ENCODE peak calls at places on chromosomes 4 and X, in seven cellular contexts. One of them, this sample, is unnamed.

GRCh38 chr4:89056953-89057398 is at the start of gene FAM13A:
- DNase-seq in neural crest cell: peak
- DNase-seq in CD8-positive, alpha-beta T cell: no peak
- DNase-seq in foreskin fibroblast: peak
- DNase-seq in endodermal cell: peak
- DNase-seq in upper lobe of left lung: no peak
- DNase-seq in heart right ventricle: peak
- DNase-seq in this sample: no peak

GRCh38 chrX:136250191-136251041 is 784 bp downstream of the MAP7D3 start:
- DNase-seq in CD8-positive, alpha-beta T cell: peak
- DNase-seq in endodermal cell: peak
- DNase-seq in neural crest cell: no peak
- DNase-seq in upper lobe of left lung: peak
- DNase-seq in foreskin fibroblast: no peak
- DNase-seq in heart right ventricle: no peak
- DNase-seq in this sample: peak

GRCh38 chrX:40152706-40153334 is 55.1 kb upstream of the BCOR start:
- DNase-seq in neural crest cell: peak
- DNase-seq in upper lobe of left lung: peak
- DNase-seq in endodermal cell: peak
- DNase-seq in heart right ventricle: peak
- DNase-seq in CD8-positive, alpha-beta T cell: no peak
- DNase-seq in foreskin fibroblast: no peak
- DNase-seq in this sample: no peak

GRCh38 chr4:140252144-140252741 is 98.3 kb upstream of the MAML3 start:
- DNase-seq in heart right ventricle: no peak
- DNase-seq in upper lobe of left lung: no peak
- DNase-seq in endodermal cell: peak
- DNase-seq in neural crest cell: peak
- DNase-seq in CD8-positive, alpha-beta T cell: no peak
- DNase-seq in foreskin fibroblast: no peak
- DNase-seq in this sample: peak

GRCh38 chr4:127143460-127144190 is 489.1 kb upstream of the INTU start:
- DNase-seq in foreskin fibroblast: no peak
- DNase-seq in neural crest cell: no peak
- DNase-seq in CD8-positive, alpha-beta T cell: no peak
- DNase-seq in upper lobe of left lung: no peak
- DNase-seq in endodermal cell: no peak
- DNase-seq in heart right ventricle: no peak
- DNase-seq in this sample: no peak

GRCh38 chrX:107118322-107119147 is at the start of gene RBM41:
- DNase-seq in neural crest cell: peak
- DNase-seq in heart right ventricle: peak
- DNase-seq in foreskin fibroblast: peak
- DNase-seq in upper lobe of left lung: peak
- DNase-seq in CD8-positive, alpha-beta T cell: peak
- DNase-seq in endodermal cell: peak
- DNase-seq in this sample: peak

GRCh38 chr4:6375620-6376295 is 96.7 kb downstream of the PPP2R2C start:
- DNase-seq in neural crest cell: no peak
- DNase-seq in foreskin fibroblast: no peak
- DNase-seq in endodermal cell: no peak
- DNase-seq in heart right ventricle: no peak
- DNase-seq in CD8-positive, alpha-beta T cell: no peak
- DNase-seq in upper lobe of left lung: peak
- DNase-seq in this sample: no peak

GRCh38 chrX:7730071-7730470 is 112.9 kb upstream of the VCX start:
- DNase-seq in endodermal cell: no peak
- DNase-seq in heart right ventricle: no peak
- DNase-seq in foreskin fibroblast: no peak
- DNase-seq in CD8-positive, alpha-beta T cell: no peak
- DNase-seq in upper lobe of left lung: no peak
- DNase-seq in neural crest cell: no peak
- DNase-seq in this sample: no peak

GRCh38 chr4:128986019-128986418 is 107.3 kb downstream of the SCLT1 start:
- DNase-seq in heart right ventricle: no peak
- DNase-seq in endodermal cell: no peak
- DNase-seq in neural crest cell: no peak
- DNase-seq in upper lobe of left lung: no peak
- DNase-seq in CD8-positive, alpha-beta T cell: no peak
- DNase-seq in foreskin fibroblast: no peak
- DNase-seq in this sample: no peak

GRCh38 chr4:38943355-38943754 is 75.7 kb downstream of the FAM114A1 start:
- DNase-seq in endodermal cell: no peak
- DNase-seq in upper lobe of left lung: no peak
- DNase-seq in neural crest cell: no peak
- DNase-seq in heart right ventricle: peak
- DNase-seq in foreskin fibroblast: no peak
- DNase-seq in CD8-positive, alpha-beta T cell: no peak
- DNase-seq in this sample: no peak

GRCh38 chr4:2408401-2408958 is 10.0 kb downstream of the ZFYVE28 start:
- DNase-seq in endodermal cell: peak
- DNase-seq in neural crest cell: no peak
- DNase-seq in CD8-positive, alpha-beta T cell: no peak
- DNase-seq in heart right ventricle: no peak
- DNase-seq in upper lobe of left lung: peak
- DNase-seq in foreskin fibroblast: no peak
- DNase-seq in this sample: no peak

GRCh38 chr4:69860007-69860406 is at the start of gene SULT1E1:
- DNase-seq in CD8-positive, alpha-beta T cell: no peak
- DNase-seq in endodermal cell: no peak
- DNase-seq in neural crest cell: no peak
- DNase-seq in heart right ventricle: no peak
- DNase-seq in foreskin fibroblast: no peak
- DNase-seq in upper lobe of left lung: no peak
- DNase-seq in this sample: no peak

GRCh38 chrX:150334998-150335397 is 28.1 kb upstream of the MAMLD1 start:
- DNase-seq in endodermal cell: no peak
- DNase-seq in neural crest cell: no peak
- DNase-seq in foreskin fibroblast: no peak
- DNase-seq in upper lobe of left lung: no peak
- DNase-seq in CD8-positive, alpha-beta T cell: no peak
- DNase-seq in heart right ventricle: no peak
- DNase-seq in this sample: no peak

GRCh38 chr4:39792529-39792928 is 94.6 kb downstream of the UBE2K start:
- DNase-seq in neural crest cell: no peak
- DNase-seq in endodermal cell: peak
- DNase-seq in foreskin fibroblast: no peak
- DNase-seq in heart right ventricle: no peak
- DNase-seq in CD8-positive, alpha-beta T cell: no peak
- DNase-seq in upper lobe of left lung: no peak
- DNase-seq in this sample: no peak

GRCh38 chr4:116357758-116358157 is 727.6 kb downstream of the TRAM1L1 start:
- DNase-seq in neural crest cell: no peak
- DNase-seq in endodermal cell: no peak
- DNase-seq in CD8-positive, alpha-beta T cell: no peak
- DNase-seq in upper lobe of left lung: no peak
- DNase-seq in heart right ventricle: no peak
- DNase-seq in foreskin fibroblast: no peak
- DNase-seq in this sample: no peak

GRCh38 chrX:54479471-54480122 is 16.4 kb downstream of the FGD1 start:
- DNase-seq in foreskin fibroblast: no peak
- DNase-seq in upper lobe of left lung: no peak
- DNase-seq in heart right ventricle: no peak
- DNase-seq in CD8-positive, alpha-beta T cell: no peak
- DNase-seq in neural crest cell: no peak
- DNase-seq in endodermal cell: peak
- DNase-seq in this sample: no peak

GRCh38 chrX:54484666-54485065 is 11.4 kb downstream of the FGD1 start:
- DNase-seq in neural crest cell: no peak
- DNase-seq in foreskin fibroblast: no peak
- DNase-seq in endodermal cell: peak
- DNase-seq in upper lobe of left lung: no peak
- DNase-seq in CD8-positive, alpha-beta T cell: no peak
- DNase-seq in heart right ventricle: no peak
- DNase-seq in this sample: no peak

GRCh38 chrX:54482839-54483593 is 13.0 kb downstream of the FGD1 start:
- DNase-seq in endodermal cell: peak
- DNase-seq in neural crest cell: no peak
- DNase-seq in foreskin fibroblast: no peak
- DNase-seq in CD8-positive, alpha-beta T cell: no peak
- DNase-seq in upper lobe of left lung: no peak
- DNase-seq in heart right ventricle: no peak
- DNase-seq in this sample: no peak

GRCh38 chrX:54483946-54484345 is 12.1 kb downstream of the FGD1 start:
- DNase-seq in heart right ventricle: no peak
- DNase-seq in foreskin fibroblast: no peak
- DNase-seq in neural crest cell: no peak
- DNase-seq in upper lobe of left lung: no peak
- DNase-seq in endodermal cell: no peak
- DNase-seq in CD8-positive, alpha-beta T cell: no peak
- DNase-seq in this sample: no peak

DNA sequence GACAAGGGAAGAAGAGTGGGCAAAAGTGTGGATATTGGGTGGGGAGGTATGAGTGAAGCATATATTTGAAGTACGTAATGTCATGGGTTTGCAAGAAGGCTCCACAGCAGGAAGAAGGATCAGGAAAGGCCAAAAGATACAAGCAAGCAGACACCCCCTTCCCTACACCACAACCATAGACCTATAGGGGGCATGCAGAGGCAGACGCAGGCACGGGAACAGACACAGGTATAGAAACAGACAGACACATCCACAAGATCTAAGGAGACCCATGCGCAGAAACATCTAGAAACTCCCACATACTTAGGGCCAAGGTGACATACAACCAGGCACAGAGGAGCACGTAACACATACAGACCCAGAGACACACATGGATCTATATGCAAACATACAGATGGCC is 14.3 kb downstream of the FGD1 start:
- DNase-seq in heart right ventricle: no peak
- DNase-seq in endodermal cell: peak
- DNase-seq in upper lobe of left lung: no peak
- DNase-seq in neural crest cell: no peak
- DNase-seq in foreskin fibroblast: no peak
- DNase-seq in CD8-positive, alpha-beta T cell: no peak
- DNase-seq in this sample: no peak
- TF ChIP-seq CTCF in heart right ventricle: no peak
- TF ChIP-seq CTCF in endodermal cell: peak
- TF ChIP-seq CTCF in upper lobe of left lung: no peak
- TF ChIP-seq CTCF in neural crest cell: peak
- TF ChIP-seq CTCF in foreskin fibroblast: no peak
- TF ChIP-seq CTCF in CD8-positive, alpha-beta T cell: no peak
- TF ChIP-seq CTCF in this sample: no peak

DNA sequence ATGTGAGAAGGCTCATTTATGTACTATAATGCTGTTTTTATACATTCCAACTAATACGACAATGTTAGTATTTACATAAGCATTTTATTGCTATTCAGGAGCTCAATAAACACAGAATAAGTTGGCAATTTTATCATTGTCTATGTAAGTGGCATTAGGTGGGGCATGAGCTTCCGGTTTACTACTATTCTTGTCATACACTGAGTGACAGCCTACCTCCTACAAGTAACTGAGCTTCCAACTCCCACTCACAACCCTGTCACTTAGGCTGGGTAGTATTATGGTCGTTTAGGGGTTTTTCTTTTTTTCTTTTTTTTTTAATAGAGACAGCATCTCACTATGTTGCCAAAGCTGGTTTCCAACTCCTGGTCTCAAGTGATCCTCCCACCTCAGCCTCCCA is 7.4 kb downstream of the PPID start:
- DNase-seq in heart right ventricle: no peak
- DNase-seq in upper lobe of left lung: no peak
- DNase-seq in neural crest cell: no peak
- DNase-seq in CD8-positive, alpha-beta T cell: no peak
- DNase-seq in foreskin fibroblast: no peak
- DNase-seq in endodermal cell: no peak
- DNase-seq in this sample: no peak
- TF ChIP-seq CTCF in heart right ventricle: no peak
- TF ChIP-seq CTCF in upper lobe of left lung: no peak
- TF ChIP-seq CTCF in neural crest cell: no peak
- TF ChIP-seq CTCF in CD8-positive, alpha-beta T cell: no peak
- TF ChIP-seq CTCF in foreskin fibroblast: no peak
- TF ChIP-seq CTCF in endodermal cell: no peak
- TF ChIP-seq CTCF in this sample: no peak

GRCh38 chr4:123064390-123064789 is 142.0 kb upstream of the NUDT6 start:
- DNase-seq in neural crest cell: no peak
- DNase-seq in CD8-positive, alpha-beta T cell: no peak
- DNase-seq in endodermal cell: no peak
- DNase-seq in heart right ventricle: no peak
- DNase-seq in upper lobe of left lung: no peak
- DNase-seq in foreskin fibroblast: peak
- DNase-seq in this sample: no peak

GRCh38 chr4:123055943-123056342 is 133.5 kb upstream of the NUDT6 start:
- DNase-seq in foreskin fibroblast: no peak
- DNase-seq in CD8-positive, alpha-beta T cell: no peak
- DNase-seq in endodermal cell: no peak
- DNase-seq in upper lobe of left lung: no peak
- DNase-seq in heart right ventricle: no peak
- DNase-seq in neural crest cell: no peak
- DNase-seq in this sample: no peak

DNA sequence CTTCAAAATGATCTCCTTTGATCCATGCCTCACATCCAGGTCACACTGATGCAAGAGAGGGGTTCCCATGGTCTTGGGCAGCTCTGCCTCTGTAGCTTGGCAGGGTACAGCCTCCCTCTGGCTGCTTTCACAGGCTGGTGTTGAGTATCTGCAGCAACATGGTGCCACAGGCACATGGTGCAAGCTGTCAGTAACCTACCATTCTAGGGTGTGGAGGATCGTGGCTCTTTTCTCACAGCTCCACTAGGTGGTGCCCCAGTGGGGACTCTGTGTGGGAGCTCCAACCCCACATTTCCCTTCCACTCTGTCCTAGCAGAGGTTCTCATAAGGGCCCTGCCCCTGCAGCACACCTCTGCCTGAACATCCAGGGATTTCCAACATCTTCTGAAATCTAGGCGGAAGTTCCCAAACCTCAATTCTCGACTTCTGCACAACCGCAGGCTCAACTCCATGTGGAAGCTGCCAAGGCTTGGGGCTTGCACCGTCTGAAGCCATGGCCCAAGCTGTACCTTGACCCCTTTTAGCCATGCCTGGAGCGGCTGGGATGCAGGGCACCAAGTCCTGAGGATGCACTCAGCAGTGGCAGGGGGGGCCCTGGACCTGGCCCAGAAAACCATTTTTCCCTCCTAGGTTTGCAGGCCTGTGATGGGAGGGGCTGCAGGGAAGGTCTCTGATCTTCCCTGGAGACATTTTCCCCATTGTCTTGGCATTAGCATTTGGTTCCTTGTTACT is 137.8 kb upstream of the NUDT6 start:
- DNase-seq in heart right ventricle: no peak
- DNase-seq in CD8-positive, alpha-beta T cell: no peak
- DNase-seq in endodermal cell: peak
- DNase-seq in neural crest cell: no peak
- DNase-seq in foreskin fibroblast: no peak
- DNase-seq in upper lobe of left lung: peak
- DNase-seq in this sample: no peak
- TF ChIP-seq CTCF in heart right ventricle: no peak
- TF ChIP-seq CTCF in CD8-positive, alpha-beta T cell: no peak
- TF ChIP-seq CTCF in endodermal cell: peak
- TF ChIP-seq CTCF in neural crest cell: no peak
- TF ChIP-seq CTCF in foreskin fibroblast: peak
- TF ChIP-seq CTCF in upper lobe of left lung: no peak
- TF ChIP-seq CTCF in this sample: no peak

DNA sequence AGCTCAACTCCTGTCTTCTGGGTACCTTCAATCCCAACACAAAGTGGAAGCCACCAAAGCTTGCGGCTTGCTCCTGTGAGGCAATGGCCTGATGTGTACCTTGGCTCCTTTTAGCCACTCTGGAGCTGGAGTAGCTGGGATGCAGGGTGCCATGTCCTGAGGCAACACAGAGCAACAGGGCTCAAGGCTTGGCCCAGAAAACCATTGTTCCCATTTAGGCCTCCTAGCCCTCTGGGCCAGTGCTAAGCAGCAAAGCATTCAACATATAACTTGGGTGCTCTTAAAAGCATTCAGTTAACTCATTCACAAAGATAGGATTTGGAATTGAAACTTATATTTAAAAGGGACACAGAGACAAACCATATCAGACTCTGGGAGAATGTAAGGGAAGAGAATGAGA is 194.5 kb upstream of the ARHGEF9 start:
- DNase-seq in heart right ventricle: no peak
- DNase-seq in foreskin fibroblast: no peak
- DNase-seq in neural crest cell: no peak
- DNase-seq in upper lobe of left lung: no peak
- DNase-seq in endodermal cell: no peak
- DNase-seq in CD8-positive, alpha-beta T cell: no peak
- DNase-seq in this sample: no peak
- TF ChIP-seq CTCF in heart right ventricle: no peak
- TF ChIP-seq CTCF in foreskin fibroblast: no peak
- TF ChIP-seq CTCF in neural crest cell: no peak
- TF ChIP-seq CTCF in upper lobe of left lung: no peak
- TF ChIP-seq CTCF in endodermal cell: no peak
- TF ChIP-seq CTCF in CD8-positive, alpha-beta T cell: no peak
- TF ChIP-seq CTCF in this sample: no peak

This sample was measured in GM13976.